ENCODE peak calls at places on chromosomes 12 and 14, in four cellular contexts. O, V, M and S are unnamed samples.

GRCh38 chr12:51862947-51863346 is 14.4 kb upstream of the FIGNL2 start:
- DNase-seq in O (no peak), V (no peak), M (no peak), S (no peak)

GRCh38 chr12:79782197-79782890 is 91.6 kb upstream of the PAWR start:
- DNase-seq in O (no peak), V (no peak), M (no peak), S (no peak)

GRCh38 chr12:82479511-82479910 is 121.2 kb downstream of the METTL25 start:
- DNase-seq in O (no peak), V (no peak), M (no peak), S (no peak)

GRCh38 chr12:109559200-109559505 is 14.2 kb downstream of the MMAB start:
- DNase-seq in O (no peak), V (no peak), M (no peak), S (no peak)

GRCh38 chr12:116136340-116136739 is 141.2 kb downstream of the MED13L start:
- DNase-seq in O (no peak), V (no peak), M (no peak), S (no peak)

GRCh38 chr14:50821471-50822464 is 9.2 kb downstream of the NIN start:
- DNase-seq in O (no peak), V (no peak), M (no peak), S (no peak)

GRCh38 chr14:105067140-105067968 is 2.1 kb upstream of the GPR132 start:
- DNase-seq in O (no peak), V (no peak), M (no peak), S (no peak)

GRCh38 chr12:74906224-74906623 is 303.4 kb downstream of the KCNC2 start:
- DNase-seq in O (no peak), V (peak), M (no peak), S (no peak)

GRCh38 chr14:77339407-77339806 is 18.6 kb downstream of the GSTZ1 start:
- DNase-seq in O (no peak), V (no peak), M (no peak), S (no peak)

GRCh38 chr14:65937079-65937803 is 524.7 kb downstream of the FUT8 start:
- DNase-seq in O (no peak), V (no peak), M (no peak), S (no peak)

GRCh38 chr12:90958995-90959394 is 4.0 kb upstream of the CCER1 start:
- DNase-seq in O (no peak), V (no peak), M (no peak), S (no peak)

GRCh38 chr12:84911331-84912190 is 1.0 kb downstream of the SLC6A15 start:
- DNase-seq in O (peak), V (no peak), M (peak), S (peak)

GRCh38 chr14:98623806-98624430 is 648.1 kb downstream of the BCL11B start:
- DNase-seq in O (no peak), V (no peak), M (no peak), S (no peak)

GRCh38 chr12:98916106-98916505 is 271.0 kb downstream of the APAF1 start:
- DNase-seq in O (no peak), V (no peak), M (no peak), S (no peak)

GRCh38 chr12:85782711-85783110 is 53.5 kb downstream of the RASSF9 start:
- DNase-seq in O (no peak), V (no peak), M (no peak), S (no peak)

GRCh38 chr12:107622005-107622404 is 63.6 kb upstream of the PWP1 start:
- DNase-seq in O (peak), V (peak), M (no peak), S (no peak)

GRCh38 chr14:76780058-76780345 is 18.7 kb downstream of the VASH1 start:
- DNase-seq in O (no peak), V (no peak), M (no peak), S (no peak)

GRCh38 chr12:7060353-7060954 is at the start of gene C1S:
- DNase-seq in O (peak), V (peak), M (no peak), S (no peak)

GRCh38 chr14:89486505-89486904 is 69.5 kb upstream of the FOXN3 start:
- DNase-seq in O (no peak), V (no peak), M (no peak), S (no peak)

GRCh38 chr12:52860102-52860838 is 11.5 kb upstream of the KRT78 start:
- DNase-seq in O (no peak), V (no peak), M (no peak), S (no peak)

GRCh38 chr14:97331526-97331925 is 534.3 kb downstream of the VRK1 start:
- DNase-seq in O (no peak), V (no peak), M (no peak), S (no peak)

GRCh38 chr12:132186857-132187620 is 42.8 kb downstream of the NOC4L start:
- DNase-seq in O (no peak), V (no peak), M (no peak), S (no peak)
- TF ChIP-seq TAF1 in O (no peak), V (no peak), M (no peak), S (no peak)

GRCh38 chr12:70246580-70246979 is 3.3 kb downstream of the CNOT2 start:
- DNase-seq in O (no peak), V (no peak), M (no peak), S (no peak)

GRCh38 chr12:70242695-70243509 is at the start of gene CNOT2:
- DNase-seq in O (peak), V (peak), M (peak), S (peak)

GRCh38 chr12:70245458-70245857 is 2.2 kb downstream of the CNOT2 start:
- DNase-seq in O (no peak), V (no peak), M (no peak), S (no peak)

GRCh38 chr12:70241845-70242244 is 1.4 kb upstream of the CNOT2 start:
- DNase-seq in O (no peak), V (no peak), M (no peak), S (no peak)

GRCh38 chr12:70243510-70244331 is 488 bp downstream of the CNOT2 start:
- DNase-seq in O (peak), V (peak), M (peak), S (peak)
- TF ChIP-seq POLR2AphosphoS5 in O (no peak), V (peak), M (no peak), S (peak)

GRCh38 chr12:113259499-113259953 is 38.3 kb downstream of the TPCN1 start:
- DNase-seq in O (peak), V (peak), M (no peak), S (no peak)
- TF ChIP-seq TAF1 in O (no peak), V (no peak), M (no peak), S (no peak)

GRCh38 chr14:21203470-21204166 is 47.8 kb upstream of the OR5AU1 start:
- DNase-seq in O (no peak), V (peak), M (no peak), S (no peak)
- TF ChIP-seq POLR2AphosphoS5 in O (no peak), V (peak), M (no peak), S (peak)

DNA sequence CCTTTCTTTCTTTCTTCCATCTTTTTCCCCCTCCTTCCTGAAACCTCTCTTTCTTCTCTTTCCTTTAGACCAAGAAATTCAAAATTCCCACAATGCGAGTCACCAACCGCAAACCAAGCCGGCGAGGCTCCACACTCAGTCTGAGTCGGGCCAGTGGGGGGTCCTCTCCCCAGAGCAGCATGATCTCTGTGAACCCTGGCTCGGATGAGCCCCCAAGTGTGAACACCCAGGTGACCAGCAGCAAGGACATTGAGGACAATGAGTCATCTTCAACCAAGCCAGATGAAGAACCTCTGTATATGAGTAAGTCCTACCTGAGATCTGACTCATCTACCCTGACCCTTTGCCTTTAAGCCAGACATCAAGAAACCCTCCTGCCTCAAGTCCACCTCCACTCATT is 88.6 kb upstream of the TMEM233 start:
- DNase-seq in O (no peak), V (no peak), M (no peak), S (no peak)
- TF ChIP-seq TAF1 in O (no peak), V (no peak), M (no peak), S (no peak)

DNA sequence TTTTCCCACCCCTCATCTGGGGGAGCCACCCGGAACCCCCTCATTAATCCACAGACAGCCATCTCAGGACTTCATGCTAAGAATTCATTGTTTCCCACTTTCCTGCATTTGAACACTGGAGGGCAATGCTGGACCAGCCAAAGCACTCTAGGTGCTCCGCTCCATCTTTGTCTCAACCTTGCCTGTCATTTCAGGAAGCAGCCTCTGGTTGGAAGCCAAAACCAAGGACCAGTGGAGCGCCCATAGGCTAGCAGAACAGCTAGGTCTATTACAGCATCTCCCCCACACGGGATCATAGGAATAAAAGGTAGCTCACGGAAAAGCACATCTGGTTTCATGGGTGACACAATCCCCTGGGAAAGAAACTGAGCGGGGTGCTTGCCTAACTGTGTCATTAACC is 197.1 kb downstream of the DAD1 start:
- DNase-seq in O (peak), V (peak), M (peak), S (no peak)
- TF ChIP-seq POLR2AphosphoS5 in O (no peak), V (no peak), M (no peak), S (no peak)